ENCODE peak calls at places on chromosomes 6 and 20, in six cellular contexts. One of them, this sample, is unnamed.

GRCh38 chr6:169161572-169162167 is 92.0 kb downstream of the THBS2 start:
- DNase-seq in fibroblast of pulmonary artery: no peak
- DNase-seq in CD8-positive, alpha-beta T cell: no peak
- DNase-seq in H7: peak
- DNase-seq in breast epithelium: peak
- DNase-seq in uterus: no peak
- DNase-seq in this sample: no peak

GRCh38 chr20:51318058-51318960 is 224.2 kb downstream of the NFATC2 start:
- DNase-seq in fibroblast of pulmonary artery: no peak
- DNase-seq in CD8-positive, alpha-beta T cell: peak
- DNase-seq in H7: peak
- DNase-seq in breast epithelium: no peak
- DNase-seq in uterus: no peak
- DNase-seq in this sample: peak

GRCh38 chr20:64106435-64106961 is 867 bp downstream of the NPBWR2 start:
- DNase-seq in fibroblast of pulmonary artery: no peak
- DNase-seq in CD8-positive, alpha-beta T cell: no peak
- DNase-seq in H7: no peak
- DNase-seq in breast epithelium: no peak
- DNase-seq in uterus: no peak
- DNase-seq in this sample: no peak

GRCh38 chr20:59958626-59959025 is 403 bp downstream of the CDH26 start:
- DNase-seq in fibroblast of pulmonary artery: no peak
- DNase-seq in CD8-positive, alpha-beta T cell: no peak
- DNase-seq in H7: peak
- DNase-seq in breast epithelium: no peak
- DNase-seq in uterus: no peak
- DNase-seq in this sample: no peak

GRCh38 chr20:63752411-63753101 is 13.0 kb downstream of the SLC2A4RG start:
- DNase-seq in fibroblast of pulmonary artery: no peak
- DNase-seq in CD8-positive, alpha-beta T cell: no peak
- DNase-seq in H7: peak
- DNase-seq in breast epithelium: no peak
- DNase-seq in uterus: no peak
- DNase-seq in this sample: no peak

GRCh38 chr6:78810146-78810545 is 57.2 kb upstream of the IRAK1BP1 start:
- DNase-seq in fibroblast of pulmonary artery: peak
- DNase-seq in CD8-positive, alpha-beta T cell: no peak
- DNase-seq in H7: peak
- DNase-seq in breast epithelium: no peak
- DNase-seq in uterus: no peak
- DNase-seq in this sample: no peak

GRCh38 chr6:45436544-45437440 is 59.1 kb upstream of the SUPT3H start:
- DNase-seq in fibroblast of pulmonary artery: peak
- DNase-seq in CD8-positive, alpha-beta T cell: no peak
- DNase-seq in H7: no peak
- DNase-seq in breast epithelium: no peak
- DNase-seq in uterus: no peak
- DNase-seq in this sample: no peak

GRCh38 chr6:105616521-105616920 is 213.6 kb upstream of the PREP start:
- DNase-seq in fibroblast of pulmonary artery: peak
- DNase-seq in CD8-positive, alpha-beta T cell: no peak
- DNase-seq in H7: no peak
- DNase-seq in breast epithelium: no peak
- DNase-seq in uterus: no peak
- DNase-seq in this sample: no peak

GRCh38 chr6:110876170-110876773 is 1.7 kb downstream of the AMD1 start:
- DNase-seq in fibroblast of pulmonary artery: peak
- DNase-seq in CD8-positive, alpha-beta T cell: peak
- DNase-seq in H7: peak
- DNase-seq in breast epithelium: peak
- DNase-seq in uterus: peak
- DNase-seq in this sample: peak

GRCh38 chr20:431012-431904 is 23.2 kb downstream of the RBCK1 start:
- DNase-seq in fibroblast of pulmonary artery: peak
- DNase-seq in CD8-positive, alpha-beta T cell: peak
- DNase-seq in H7: peak
- DNase-seq in breast epithelium: peak
- DNase-seq in uterus: peak
- DNase-seq in this sample: no peak

GRCh38 chr6:52307900-52308372 is 23.4 kb upstream of the MCM3 start:
- DNase-seq in fibroblast of pulmonary artery: no peak
- DNase-seq in CD8-positive, alpha-beta T cell: no peak
- DNase-seq in H7: no peak
- DNase-seq in breast epithelium: no peak
- DNase-seq in uterus: no peak
- DNase-seq in this sample: no peak

GRCh38 chr6:52305948-52306767 is 21.6 kb upstream of the MCM3 start:
- DNase-seq in fibroblast of pulmonary artery: no peak
- DNase-seq in CD8-positive, alpha-beta T cell: no peak
- DNase-seq in H7: no peak
- DNase-seq in breast epithelium: no peak
- DNase-seq in uterus: no peak
- DNase-seq in this sample: no peak

GRCh38 chr6:52305385-52305784 is 20.8 kb upstream of the MCM3 start:
- DNase-seq in fibroblast of pulmonary artery: no peak
- DNase-seq in CD8-positive, alpha-beta T cell: no peak
- DNase-seq in H7: no peak
- DNase-seq in breast epithelium: no peak
- DNase-seq in uterus: no peak
- DNase-seq in this sample: no peak

GRCh38 chr6:52304917-52305316 is 20.4 kb upstream of the MCM3 start:
- DNase-seq in fibroblast of pulmonary artery: peak
- DNase-seq in CD8-positive, alpha-beta T cell: no peak
- DNase-seq in H7: no peak
- DNase-seq in breast epithelium: no peak
- DNase-seq in uterus: no peak
- DNase-seq in this sample: no peak

DNA sequence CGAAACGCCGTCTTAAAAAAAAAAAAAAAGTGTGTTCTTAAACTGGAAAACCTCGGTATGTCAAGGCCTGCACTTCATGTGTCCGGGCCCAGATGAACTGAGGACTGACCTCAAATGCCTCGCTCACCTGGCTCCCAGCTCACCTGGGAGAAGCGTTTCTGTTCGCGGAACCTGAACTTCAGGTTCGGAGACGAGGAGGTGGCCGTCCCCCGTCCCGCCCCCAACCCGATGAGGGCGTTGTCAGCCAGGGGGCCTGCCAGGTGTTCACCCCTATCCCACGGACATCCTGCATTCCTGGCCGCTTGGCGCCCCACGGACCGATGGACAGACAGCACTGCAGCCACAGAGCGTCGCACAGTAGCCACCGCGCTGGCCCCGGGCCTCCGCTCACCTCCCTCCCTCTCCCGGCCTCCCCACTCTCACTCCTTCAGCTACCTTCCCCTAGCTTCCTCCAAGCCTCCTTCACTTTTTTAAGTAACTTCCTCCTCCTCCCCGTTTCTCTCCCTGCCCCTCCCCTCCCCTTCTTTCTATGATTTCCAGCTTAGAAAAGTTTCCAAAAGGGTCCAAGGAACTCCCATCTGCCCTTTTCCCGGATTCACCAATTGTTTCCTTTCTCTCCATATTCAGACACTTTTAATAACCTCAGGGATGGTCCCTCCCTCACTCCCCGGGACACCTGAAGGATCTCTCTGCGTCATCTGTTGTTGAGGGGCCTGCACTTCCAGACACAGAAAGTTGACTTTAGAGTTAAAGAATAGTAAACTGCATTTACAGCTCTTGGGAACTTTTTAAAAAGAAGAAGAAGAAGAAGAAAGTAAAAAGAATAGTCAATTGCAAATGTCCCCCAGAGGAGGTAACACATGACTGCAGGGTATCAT is 22.7 kb upstream of the MCM3 start:
- DNase-seq in fibroblast of pulmonary artery: no peak
- DNase-seq in CD8-positive, alpha-beta T cell: no peak
- DNase-seq in H7: peak
- DNase-seq in breast epithelium: no peak
- DNase-seq in uterus: no peak
- DNase-seq in this sample: no peak
- H3K4me3 ChIP-seq in fibroblast of pulmonary artery: no peak
- H3K4me3 ChIP-seq in CD8-positive, alpha-beta T cell: peak
- H3K4me3 ChIP-seq in H7: peak
- H3K4me3 ChIP-seq in breast epithelium: no peak
- H3K4me3 ChIP-seq in uterus: no peak
- H3K4me3 ChIP-seq in this sample: peak

GRCh38 chr6:7139835-7140470 is 32.2 kb downstream of the RREB1 start:
- DNase-seq in fibroblast of pulmonary artery: no peak
- DNase-seq in CD8-positive, alpha-beta T cell: no peak
- DNase-seq in H7: no peak
- DNase-seq in breast epithelium: no peak
- DNase-seq in uterus: no peak
- DNase-seq in this sample: no peak
- H3K4me3 ChIP-seq in fibroblast of pulmonary artery: no peak
- H3K4me3 ChIP-seq in CD8-positive, alpha-beta T cell: no peak
- H3K4me3 ChIP-seq in H7: no peak
- H3K4me3 ChIP-seq in breast epithelium: no peak
- H3K4me3 ChIP-seq in uterus: no peak
- H3K4me3 ChIP-seq in this sample: no peak

GRCh38 chr20:20933559-20933958 is 172.6 kb downstream of the LINC00237 start:
- DNase-seq in fibroblast of pulmonary artery: no peak
- DNase-seq in CD8-positive, alpha-beta T cell: no peak
- DNase-seq in H7: no peak
- DNase-seq in breast epithelium: no peak
- DNase-seq in uterus: no peak
- DNase-seq in this sample: no peak
- H3K4me3 ChIP-seq in fibroblast of pulmonary artery: no peak
- H3K4me3 ChIP-seq in CD8-positive, alpha-beta T cell: no peak
- H3K4me3 ChIP-seq in H7: no peak
- H3K4me3 ChIP-seq in breast epithelium: no peak
- H3K4me3 ChIP-seq in uterus: no peak
- H3K4me3 ChIP-seq in this sample: no peak

GRCh38 chr6:24777227-24777626 is 2.5 kb downstream of the GMNN start:
- DNase-seq in fibroblast of pulmonary artery: no peak
- DNase-seq in CD8-positive, alpha-beta T cell: no peak
- DNase-seq in H7: no peak
- DNase-seq in breast epithelium: no peak
- DNase-seq in uterus: no peak
- DNase-seq in this sample: no peak

GRCh38 chr6:24780206-24780605 is 5.5 kb downstream of the GMNN start:
- DNase-seq in fibroblast of pulmonary artery: no peak
- DNase-seq in CD8-positive, alpha-beta T cell: no peak
- DNase-seq in H7: no peak
- DNase-seq in breast epithelium: no peak
- DNase-seq in uterus: no peak
- DNase-seq in this sample: no peak

GRCh38 chr6:24778121-24778520 is 3.4 kb downstream of the GMNN start:
- DNase-seq in fibroblast of pulmonary artery: no peak
- DNase-seq in CD8-positive, alpha-beta T cell: no peak
- DNase-seq in H7: no peak
- DNase-seq in breast epithelium: no peak
- DNase-seq in uterus: no peak
- DNase-seq in this sample: no peak

GRCh38 chr6:24779416-24779815 is 4.7 kb downstream of the GMNN start:
- DNase-seq in fibroblast of pulmonary artery: no peak
- DNase-seq in CD8-positive, alpha-beta T cell: no peak
- DNase-seq in H7: no peak
- DNase-seq in breast epithelium: no peak
- DNase-seq in uterus: no peak
- DNase-seq in this sample: no peak

DNA sequence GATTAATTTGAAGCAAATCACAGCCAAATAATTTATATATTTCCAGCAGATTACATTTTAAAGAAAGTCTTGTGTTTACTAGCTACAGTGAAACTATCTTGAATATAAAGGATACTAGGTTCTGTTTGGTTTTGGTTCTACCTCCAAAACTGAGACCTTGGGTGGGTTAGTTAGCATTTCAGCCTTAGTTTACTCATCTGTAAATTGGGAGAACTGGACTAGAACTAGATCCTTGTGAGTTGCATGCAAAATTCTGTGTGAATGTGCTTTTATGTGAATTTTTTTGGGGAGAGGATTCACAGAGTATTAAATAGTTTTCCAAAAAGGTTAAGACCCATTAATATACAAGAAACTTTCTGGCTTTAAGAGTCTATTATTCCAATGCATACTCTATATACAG is 4.1 kb downstream of the GMNN start:
- DNase-seq in fibroblast of pulmonary artery: no peak
- DNase-seq in CD8-positive, alpha-beta T cell: no peak
- DNase-seq in H7: no peak
- DNase-seq in breast epithelium: no peak
- DNase-seq in uterus: no peak
- DNase-seq in this sample: no peak
- H3K4me3 ChIP-seq in fibroblast of pulmonary artery: no peak
- H3K4me3 ChIP-seq in CD8-positive, alpha-beta T cell: no peak
- H3K4me3 ChIP-seq in H7: no peak
- H3K4me3 ChIP-seq in breast epithelium: no peak
- H3K4me3 ChIP-seq in uterus: no peak
- H3K4me3 ChIP-seq in this sample: no peak

This sample was measured in CD8-positive, alpha-beta memory T cell.